ENCODE peak calls at places on chromosome 1, in four cellular contexts. One of them, this sample, is unnamed.

GRCh38 chr1:78370356-78370755 is 120.4 kb upstream of the PTGFR start:
- DNase-seq in hypothalamus: no peak
- DNase-seq in pancreas: no peak
- DNase-seq in GM13977: no peak
- DNase-seq in this sample: no peak

GRCh38 chr1:68313736-68314594 is 81.6 kb upstream of the WLS start:
- DNase-seq in hypothalamus: no peak
- DNase-seq in pancreas: no peak
- DNase-seq in GM13977: no peak
- DNase-seq in this sample: no peak

GRCh38 chr1:195130598-195130997 is 1477.6 kb downstream of the KCNT2 start:
- DNase-seq in hypothalamus: no peak
- DNase-seq in pancreas: no peak
- DNase-seq in GM13977: no peak
- DNase-seq in this sample: no peak

GRCh38 chr1:192901500-192901899 is 92.7 kb downstream of the RGS2 start:
- DNase-seq in GM13977: no peak
- DNase-seq in hypothalamus: no peak
- DNase-seq in pancreas: no peak
- DNase-seq in this sample: no peak

GRCh38 chr1:222136869-222137268 is 395.0 kb upstream of the DUSP10 start:
- DNase-seq in pancreas: no peak
- DNase-seq in hypothalamus: no peak
- DNase-seq in GM13977: no peak
- DNase-seq in this sample: no peak

GRCh38 chr1:174815474-174815908 is 184.3 kb upstream of the CACYBP start:
- DNase-seq in hypothalamus: no peak
- DNase-seq in GM13977: peak; percentile 21
- DNase-seq in pancreas: no peak
- DNase-seq in this sample: no peak

GRCh38 chr1:30704765-30705509 is 18.4 kb downstream of the MATN1 start:
- DNase-seq in pancreas: no peak
- DNase-seq in GM13977: no peak
- DNase-seq in hypothalamus: no peak
- DNase-seq in this sample: no peak

GRCh38 chr1:159918041-159918917 is 7.0 kb downstream of the TAGLN2 start:
- DNase-seq in GM13977: no peak
- DNase-seq in hypothalamus: no peak
- DNase-seq in pancreas: no peak
- DNase-seq in this sample: no peak

GRCh38 chr1:49102752-49103151 is 326.1 kb upstream of the BEND5 start:
- DNase-seq in hypothalamus: no peak
- DNase-seq in pancreas: no peak
- DNase-seq in GM13977: no peak
- DNase-seq in this sample: no peak

GRCh38 chr1:231841616-231842344 is 215.2 kb downstream of the DISC1 start:
- DNase-seq in pancreas: no peak
- DNase-seq in GM13977: no peak
- DNase-seq in hypothalamus: no peak
- DNase-seq in this sample: no peak

GRCh38 chr1:68046885-68047658 is 3.4 kb downstream of the DIRAS3 start:
- DNase-seq in GM13977: no peak
- DNase-seq in hypothalamus: no peak
- DNase-seq in pancreas: no peak
- DNase-seq in this sample: no peak

GRCh38 chr1:6351480-6352137 is 42.0 kb downstream of the ACOT7 start:
- DNase-seq in pancreas: peak; percentile 93
- DNase-seq in hypothalamus: no peak
- DNase-seq in GM13977: no peak
- DNase-seq in this sample: no peak

GRCh38 chr1:16114527-16115467 is 41.1 kb downstream of the EPHA2 start:
- DNase-seq in GM13977: no peak
- DNase-seq in hypothalamus: no peak
- DNase-seq in pancreas: no peak
- DNase-seq in this sample: no peak

GRCh38 chr1:9449106-9449627 is 90.1 kb upstream of the SLC25A33 start:
- DNase-seq in hypothalamus: no peak
- DNase-seq in GM13977: no peak
- DNase-seq in pancreas: no peak
- DNase-seq in this sample: no peak

This sample was measured in amygdala.